ENCODE peak calls at places on chromosomes 2 and 18, in seven cellular contexts. I, X, Q, L, G, K and J are unnamed samples.

GRCh38 chr2:211203986-211204385 is 647.6 kb downstream of the CPS1 start:
- DNase-seq in I (no peak), X (no peak), Q (no peak), L (no peak), G (no peak), K (no peak), J (no peak)

GRCh38 chr18:62566199-62566598 is 43.4 kb downstream of the ZCCHC2 start:
- DNase-seq in I (no peak), X (peak), Q (peak), L (peak), G (peak), K (peak), J (no peak)

GRCh38 chr2:192203876-192204275 is 9.1 kb upstream of the TMEFF2 start:
- DNase-seq in I (no peak), X (no peak), Q (no peak), L (no peak), G (no peak), K (no peak), J (no peak)

GRCh38 chr2:74181739-74182138 is 3.1 kb upstream of the MOB1A start:
- DNase-seq in I (no peak), X (peak), Q (no peak), L (peak), G (peak), K (no peak), J (no peak)

GRCh38 chr2:9748586-9748985 is 94.7 kb upstream of the TAF1B start:
- DNase-seq in I (no peak), X (no peak), Q (no peak), L (no peak), G (no peak), K (peak), J (no peak)

GRCh38 chr18:73848656-73849055 is 299.0 kb downstream of the FBXO15 start:
- DNase-seq in I (no peak), X (peak), Q (no peak), L (no peak), G (no peak), K (no peak), J (no peak)

GRCh38 chr2:54503192-54503591 is 47.1 kb downstream of the SPTBN1 start:
- DNase-seq in I (no peak), X (no peak), Q (peak), L (no peak), G (no peak), K (peak), J (no peak)

GRCh38 chr2:173087793-173088493 is 12.3 kb downstream of the MAP3K20 start:
- DNase-seq in I (no peak), X (no peak), Q (peak), L (no peak), G (no peak), K (peak), J (no peak)

GRCh38 chr2:148926291-148926961 is 51.4 kb downstream of the KIF5C start:
- DNase-seq in I (no peak), X (no peak), Q (peak), L (peak), G (no peak), K (peak), J (no peak)

GRCh38 chr2:217756375-217757107 is 246.3 kb downstream of the TNS1 start:
- DNase-seq in I (peak), X (peak), Q (peak), L (peak), G (peak), K (peak), J (peak)

GRCh38 chr2:150520887-150521664 is 33.6 kb upstream of the RND3 start:
- DNase-seq in I (no peak), X (no peak), Q (no peak), L (no peak), G (no peak), K (no peak), J (no peak)

GRCh38 chr2:108988796-108989713 is at the start of gene EDAR:
- DNase-seq in I (no peak), X (no peak), Q (peak), L (peak), G (no peak), K (peak), J (no peak)

DNA sequence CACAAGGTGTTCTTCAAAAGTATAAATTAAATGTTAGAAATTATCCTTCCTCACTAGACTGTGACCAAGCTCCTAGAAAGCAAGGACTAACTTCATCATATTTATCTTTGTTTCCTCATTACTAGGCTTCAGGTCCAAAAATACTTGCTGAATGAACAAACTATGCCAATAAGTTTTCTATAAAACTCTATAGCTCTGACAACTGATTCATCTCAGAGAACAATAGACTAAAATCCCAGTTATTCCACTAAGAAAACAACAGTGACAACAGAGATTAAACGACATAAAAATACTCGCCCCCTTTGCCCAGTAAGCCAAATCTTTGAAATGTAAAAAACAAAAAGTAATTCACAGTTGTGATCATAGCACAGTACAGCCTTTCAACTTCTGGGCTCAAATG is 13.6 kb downstream of the TLK1 start:
- DNase-seq in I (no peak), X (no peak), Q (no peak), L (no peak), G (no peak), K (no peak), J (no peak)
- H3K27ac ChIP-seq in I (peak), X (no peak), Q (peak), L (peak), G (no peak), K (no peak), J (no peak)

DNA sequence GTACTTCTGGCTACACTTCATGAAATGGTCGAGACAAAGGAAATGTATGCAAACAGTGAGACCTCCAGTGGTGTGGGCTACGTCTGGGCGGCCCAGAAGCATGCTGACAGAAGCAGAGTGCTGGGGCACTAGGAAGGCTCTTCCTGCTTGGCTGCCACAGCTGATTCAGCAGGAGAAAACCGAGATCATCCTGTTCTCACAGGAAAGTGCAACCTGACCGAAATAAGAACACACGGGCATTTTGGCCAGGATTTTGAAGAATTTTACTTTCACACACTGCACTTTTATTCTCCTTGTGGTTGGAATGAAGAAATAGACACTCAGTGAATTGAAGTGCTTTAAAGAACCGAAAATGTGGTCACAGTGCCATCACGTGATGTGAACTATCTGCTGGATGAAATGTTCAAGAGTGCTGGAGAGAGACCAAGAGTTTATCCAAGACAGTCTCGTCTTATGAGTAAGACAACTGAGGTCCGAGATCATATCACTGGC is 149.5 kb downstream of the CCBE1 start:
- DNase-seq in I (no peak), X (no peak), Q (no peak), L (no peak), G (peak), K (no peak), J (peak)
- TF ChIP-seq CTCF in I (peak), X (no peak), Q (no peak), L (no peak), G (no peak), K (no peak), J (peak)

GRCh38 chr2:132641819-132642218 is 28.2 kb downstream of the LYPD1 start:
- DNase-seq in I (no peak), X (no peak), Q (no peak), L (no peak), G (no peak), K (no peak), J (no peak)

GRCh38 chr2:132633635-132634034 is 36.4 kb downstream of the LYPD1 start:
- DNase-seq in I (no peak), X (no peak), Q (no peak), L (no peak), G (no peak), K (no peak), J (no peak)

GRCh38 chr2:132640116-132640515 is 29.9 kb downstream of the LYPD1 start:
- DNase-seq in I (no peak), X (no peak), Q (no peak), L (no peak), G (no peak), K (no peak), J (no peak)

GRCh38 chr2:132632000-132632649 is 37.9 kb downstream of the LYPD1 start:
- DNase-seq in I (no peak), X (no peak), Q (peak), L (no peak), G (no peak), K (peak), J (no peak)

GRCh38 chr2:132636346-132636745 is 33.7 kb downstream of the LYPD1 start:
- DNase-seq in I (no peak), X (no peak), Q (no peak), L (no peak), G (no peak), K (no peak), J (no peak)
- H3K27ac ChIP-seq in I (no peak), X (no peak), Q (no peak), L (no peak), G (no peak), K (no peak), J (no peak)

DNA sequence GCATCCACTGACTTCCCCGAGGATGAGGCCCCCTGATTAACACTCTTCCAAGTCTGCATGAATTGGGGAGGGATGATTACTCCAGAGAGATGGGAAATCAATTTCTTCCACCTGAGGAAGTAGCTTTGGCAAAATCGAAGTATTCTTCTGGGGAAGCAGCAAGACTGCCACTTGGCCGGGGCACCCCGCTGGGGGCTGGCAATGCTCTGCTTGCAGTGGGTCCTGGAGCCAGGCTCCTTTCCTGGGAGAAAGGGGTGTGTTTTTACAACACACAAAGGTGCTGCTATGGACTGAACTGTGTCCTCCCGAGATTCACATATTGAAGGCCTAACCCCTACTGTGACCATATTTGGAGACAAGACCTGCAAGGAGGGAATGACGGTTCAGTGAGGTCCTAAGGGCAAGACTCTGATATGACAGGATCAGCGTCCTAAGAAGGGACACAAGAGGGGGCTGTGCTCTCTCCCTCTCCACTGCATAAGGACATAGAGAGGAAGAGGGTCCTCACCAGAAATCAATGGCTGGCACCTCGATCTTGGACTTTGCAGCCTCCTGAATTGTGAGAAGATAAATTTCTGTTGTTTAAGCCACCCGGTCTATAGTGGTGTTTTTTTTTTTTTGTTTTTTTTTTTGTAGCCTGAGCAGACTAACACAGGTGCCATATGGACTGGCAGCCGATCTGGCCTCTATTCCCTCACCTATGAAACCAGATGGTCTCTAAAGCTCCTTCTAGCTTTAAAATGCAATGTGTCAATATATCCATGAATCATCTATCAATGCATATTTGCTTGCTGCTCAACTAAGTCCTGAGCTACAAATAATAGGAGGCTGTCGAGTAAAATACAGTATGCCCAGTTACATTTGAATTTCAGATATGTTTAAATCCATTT is 3.6 kb upstream of the SMARCAL1 start:
- DNase-seq in I (no peak), X (no peak), Q (peak), L (no peak), G (no peak), K (no peak), J (no peak)
- TF ChIP-seq CTCF in I (no peak), X (no peak), Q (peak), L (no peak), G (no peak), K (no peak), J (no peak)

GRCh38 chr18:46184296-46185080 is 80.3 kb downstream of the HAUS1 start:
- DNase-seq in I (no peak), X (no peak), Q (no peak), L (no peak), G (no peak), K (no peak), J (no peak)
- H3K27ac ChIP-seq in I (no peak), X (no peak), Q (no peak), L (no peak), G (no peak), K (no peak), J (no peak)

DNA sequence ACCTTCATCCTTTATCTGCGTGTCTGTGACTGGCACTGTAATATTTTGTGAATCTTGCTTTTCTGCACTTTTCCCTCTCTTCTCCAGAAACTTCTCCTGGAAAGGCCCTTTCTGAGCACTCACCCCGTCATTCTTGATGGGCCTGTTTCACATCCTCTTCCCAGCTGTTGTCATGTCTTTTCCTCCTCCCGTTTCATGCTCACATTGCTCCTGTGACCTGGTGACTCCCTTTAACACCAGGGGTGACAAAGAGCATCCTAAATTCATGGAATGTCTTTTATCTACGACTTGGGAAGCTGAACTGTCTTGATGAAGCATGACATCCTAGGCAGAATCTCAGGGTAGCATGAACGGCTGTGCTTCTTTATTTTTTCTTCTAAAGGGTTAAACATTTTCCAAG is 65.8 kb downstream of the CD8B2 start:
- DNase-seq in I (no peak), X (no peak), Q (no peak), L (no peak), G (no peak), K (no peak), J (no peak)
- TF ChIP-seq CTCF in I (no peak), X (no peak), Q (no peak), L (no peak), G (no peak), K (no peak), J (no peak)

GRCh38 chr2:196137271-196137670 is 34.1 kb downstream of the STK17B start:
- DNase-seq in I (no peak), X (no peak), Q (no peak), L (no peak), G (no peak), K (no peak), J (no peak)

GRCh38 chr2:196143641-196144236 is 27.6 kb downstream of the STK17B start:
- DNase-seq in I (no peak), X (no peak), Q (no peak), L (no peak), G (no peak), K (no peak), J (no peak)

GRCh38 chr2:196144513-196145126 is 26.8 kb downstream of the STK17B start:
- DNase-seq in I (no peak), X (no peak), Q (no peak), L (no peak), G (no peak), K (no peak), J (no peak)

GRCh38 chr2:196136151-196136550 is 35.2 kb downstream of the STK17B start:
- DNase-seq in I (no peak), X (no peak), Q (no peak), L (no peak), G (no peak), K (no peak), J (no peak)

DNA sequence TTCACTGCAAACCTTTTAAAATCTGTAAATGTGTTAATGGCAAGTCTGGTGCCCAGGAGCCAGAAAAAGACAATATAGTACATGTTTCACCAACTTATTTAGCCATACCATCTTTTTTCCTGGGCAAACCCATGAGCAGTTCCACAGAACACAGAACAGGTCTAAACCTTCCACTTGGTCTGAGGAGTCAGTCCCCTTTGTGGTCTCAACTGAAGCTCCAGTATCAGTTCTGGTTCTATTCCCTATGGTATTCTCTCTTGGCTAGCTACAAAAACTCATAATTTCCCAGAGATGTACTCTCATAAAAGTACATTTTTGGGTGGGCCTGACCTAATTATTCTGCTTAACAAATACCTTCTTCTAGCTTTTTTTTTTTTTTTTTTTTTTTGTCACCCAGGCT is 31.2 kb downstream of the STK17B start:
- DNase-seq in I (no peak), X (no peak), Q (no peak), L (no peak), G (no peak), K (no peak), J (no peak)
- H3K27ac ChIP-seq in I (no peak), X (no peak), Q (no peak), L (no peak), G (no peak), K (no peak), J (no peak)

DNA sequence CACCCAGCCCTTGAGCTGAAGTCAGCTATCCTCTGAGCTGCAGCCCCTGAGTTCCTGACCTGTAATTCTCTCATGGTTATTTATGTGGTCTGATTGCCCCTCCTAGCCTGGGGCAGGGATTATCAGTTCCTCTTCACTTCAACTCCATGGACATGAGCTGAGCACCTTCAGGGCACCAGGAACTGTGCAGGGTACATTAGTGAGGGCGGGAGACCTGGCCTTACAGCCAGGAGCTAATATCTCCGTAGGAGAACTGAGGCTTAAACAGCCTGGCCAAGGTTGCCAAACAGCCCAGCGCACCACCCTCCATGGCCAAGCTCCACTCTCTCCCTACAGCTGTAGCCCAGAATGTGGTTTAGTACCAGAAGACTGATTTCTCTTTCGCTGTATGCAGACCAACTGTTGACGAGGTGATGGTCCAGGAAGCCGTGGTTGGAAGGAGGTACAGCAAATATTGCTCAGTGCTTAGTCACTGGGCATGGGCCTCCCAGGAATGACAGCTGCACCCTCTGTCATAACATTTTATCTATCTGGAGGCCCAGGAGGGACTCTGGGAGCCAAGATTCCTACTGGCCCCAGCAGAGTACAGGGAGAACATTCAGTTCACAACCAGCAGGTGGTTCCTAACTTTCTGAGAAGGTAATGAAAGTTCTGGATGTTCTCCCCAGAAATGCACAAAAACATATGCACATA is 228.7 kb upstream of the SIX2 start:
- DNase-seq in I (no peak), X (peak), Q (peak), L (no peak), G (peak), K (peak), J (no peak)
- TF ChIP-seq CTCF in I (no peak), X (peak), Q (no peak), L (no peak), G (no peak), K (peak), J (no peak)